ENCODE peak calls at places on chromosomes 12 and 14, in nine cellular contexts. E, L, J, A, D, U, Z, G and F are unnamed samples.

GRCh38 chr14:34018564-34019244 is 67.8 kb upstream of the EGLN3 start:
- DNase-seq in E (peak), L (no peak), J (no peak), A (no peak), D (peak), U (no peak), Z (no peak), G (peak), F (no peak)

GRCh38 chr14:42110167-42110566 is 503.5 kb downstream of the LRFN5 start:
- DNase-seq in E (peak), L (no peak), J (no peak), A (no peak), D (peak), U (no peak), Z (peak), G (peak), F (peak)

GRCh38 chr12:120971299-120972180 is 6.8 kb upstream of the HNF1A start:
- DNase-seq in E (peak), L (no peak), J (no peak), A (no peak), D (peak), U (no peak), Z (peak), G (peak), F (peak)

GRCh38 chr12:127083028-127083949 is 1183.7 kb upstream of the TMEM132C start:
- DNase-seq in E (peak), L (peak), J (no peak), A (no peak), D (peak), U (no peak), Z (peak), G (peak), F (peak)

GRCh38 chr14:75630695-75631452 is 29.8 kb downstream of the ERG28 start:
- DNase-seq in E (no peak), L (no peak), J (no peak), A (no peak), D (no peak), U (no peak), Z (no peak), G (no peak), F (no peak)

GRCh38 chr14:51578853-51579252 is 72.9 kb upstream of the FRMD6 start:
- DNase-seq in E (no peak), L (no peak), J (no peak), A (no peak), D (no peak), U (no peak), Z (no peak), G (no peak), F (no peak)

GRCh38 chr14:51014086-51014485 is 69.8 kb upstream of the PYGL start:
- DNase-seq in E (no peak), L (no peak), J (no peak), A (no peak), D (peak), U (no peak), Z (no peak), G (peak), F (peak)

GRCh38 chr12:47754126-47754525 is 4.6 kb downstream of the RAPGEF3 start:
- DNase-seq in E (no peak), L (no peak), J (no peak), A (no peak), D (no peak), U (no peak), Z (no peak), G (no peak), F (no peak)

GRCh38 chr14:61609143-61609851 is 86.0 kb upstream of the HIF1A start:
- DNase-seq in E (no peak), L (no peak), J (peak), A (peak), D (peak), U (no peak), Z (no peak), G (peak), F (peak)

GRCh38 chr14:92717571-92718042 is 30.8 kb downstream of the LGMN start:
- DNase-seq in E (peak), L (no peak), J (no peak), A (no peak), D (no peak), U (peak), Z (no peak), G (no peak), F (no peak)

GRCh38 chr12:81128930-81129554 is 51.2 kb downstream of the ACSS3 start:
- DNase-seq in E (peak), L (peak), J (no peak), A (no peak), D (peak), U (no peak), Z (no peak), G (peak), F (peak)

DNA sequence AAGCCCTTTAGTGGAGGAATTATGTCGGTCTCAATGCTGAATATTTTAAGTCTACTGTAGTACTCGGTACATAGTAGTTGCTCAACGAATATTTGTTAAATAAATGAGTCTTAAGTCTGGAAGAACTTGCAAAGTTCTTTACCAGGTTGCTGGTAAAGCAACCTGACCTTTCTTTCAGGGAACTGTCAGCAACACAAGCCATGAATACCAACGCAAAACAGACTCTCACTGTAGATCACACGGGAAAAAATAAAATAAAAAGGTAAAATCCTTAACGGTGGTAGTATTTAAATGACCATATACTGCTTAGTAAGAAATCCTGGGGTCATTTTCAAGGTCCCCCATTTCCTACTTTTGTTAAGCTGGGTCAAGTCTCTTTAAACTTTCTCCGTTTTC is 447 bp upstream of the NUBPL start:
- DNase-seq in E (peak), L (no peak), J (no peak), A (no peak), D (no peak), U (no peak), Z (no peak), G (peak), F (no peak)
- H3K4me3 ChIP-seq in E (peak), L (peak), J (peak), A (peak), D (peak), U (peak), Z (peak), G (peak), F (peak)

DNA sequence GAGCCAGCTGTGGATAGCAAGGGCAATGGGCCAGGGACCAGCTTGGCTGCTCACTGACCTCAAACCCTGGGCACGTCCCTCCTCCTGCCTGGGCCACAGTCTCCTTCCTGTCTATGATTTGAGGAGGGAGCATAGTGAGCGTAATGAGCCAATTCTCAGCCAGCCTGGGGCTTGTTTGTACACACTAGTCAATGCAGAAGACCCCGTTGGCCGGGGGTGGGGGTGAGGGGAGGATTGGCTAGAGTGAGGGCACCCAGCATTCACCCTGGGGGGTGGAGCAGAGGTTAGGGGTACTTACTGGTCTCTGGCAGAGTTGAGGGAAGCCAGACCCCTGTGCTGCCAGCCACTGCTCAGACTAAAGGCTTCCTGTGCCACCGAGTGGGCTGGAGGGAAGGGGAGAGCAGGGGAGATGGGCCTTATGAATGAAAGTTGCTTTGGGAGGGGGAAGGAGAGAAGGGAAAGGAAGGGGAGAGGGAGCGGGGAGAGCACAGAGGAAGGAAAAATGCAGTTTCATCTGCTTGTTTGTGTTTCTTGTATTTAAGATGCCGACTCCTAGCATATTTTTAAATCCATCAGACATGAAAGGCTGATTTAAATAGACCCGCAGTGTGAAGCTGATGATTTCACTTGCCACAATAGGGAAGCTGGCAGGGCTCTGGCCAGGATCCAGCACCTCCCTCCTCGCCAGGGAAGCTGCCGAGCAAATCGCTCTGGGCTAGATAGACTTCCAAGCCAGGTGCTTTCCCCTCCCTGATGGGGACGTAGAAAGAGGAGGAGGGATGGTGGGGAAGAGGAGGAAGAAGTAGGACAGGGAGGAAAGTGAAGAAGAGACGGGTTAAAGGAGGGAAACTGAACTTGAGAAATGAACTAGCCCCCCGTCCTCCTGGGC is 114.0 kb downstream of the PRMT8 start:
- DNase-seq in E (no peak), L (peak), J (no peak), A (peak), D (peak), U (no peak), Z (no peak), G (peak), F (peak)
- H3K4me3 ChIP-seq in E (no peak), L (no peak), J (no peak), A (peak), D (no peak), U (no peak), Z (no peak), G (no peak), F (no peak)

GRCh38 chr12:123122649-123123048 is 28.2 kb downstream of the PITPNM2 start:
- DNase-seq in E (no peak), L (no peak), J (no peak), A (no peak), D (no peak), U (no peak), Z (no peak), G (no peak), F (no peak)

GRCh38 chr12:123129651-123130050 is 21.2 kb downstream of the PITPNM2 start:
- DNase-seq in E (no peak), L (no peak), J (no peak), A (no peak), D (no peak), U (no peak), Z (no peak), G (no peak), F (no peak)

GRCh38 chr12:123121670-123122069 is 29.2 kb downstream of the PITPNM2 start:
- DNase-seq in E (no peak), L (no peak), J (no peak), A (no peak), D (no peak), U (no peak), Z (no peak), G (no peak), F (no peak)

GRCh38 chr12:123131291-123131831 is 19.5 kb downstream of the PITPNM2 start:
- DNase-seq in E (no peak), L (no peak), J (no peak), A (no peak), D (peak), U (no peak), Z (no peak), G (no peak), F (no peak)

DNA sequence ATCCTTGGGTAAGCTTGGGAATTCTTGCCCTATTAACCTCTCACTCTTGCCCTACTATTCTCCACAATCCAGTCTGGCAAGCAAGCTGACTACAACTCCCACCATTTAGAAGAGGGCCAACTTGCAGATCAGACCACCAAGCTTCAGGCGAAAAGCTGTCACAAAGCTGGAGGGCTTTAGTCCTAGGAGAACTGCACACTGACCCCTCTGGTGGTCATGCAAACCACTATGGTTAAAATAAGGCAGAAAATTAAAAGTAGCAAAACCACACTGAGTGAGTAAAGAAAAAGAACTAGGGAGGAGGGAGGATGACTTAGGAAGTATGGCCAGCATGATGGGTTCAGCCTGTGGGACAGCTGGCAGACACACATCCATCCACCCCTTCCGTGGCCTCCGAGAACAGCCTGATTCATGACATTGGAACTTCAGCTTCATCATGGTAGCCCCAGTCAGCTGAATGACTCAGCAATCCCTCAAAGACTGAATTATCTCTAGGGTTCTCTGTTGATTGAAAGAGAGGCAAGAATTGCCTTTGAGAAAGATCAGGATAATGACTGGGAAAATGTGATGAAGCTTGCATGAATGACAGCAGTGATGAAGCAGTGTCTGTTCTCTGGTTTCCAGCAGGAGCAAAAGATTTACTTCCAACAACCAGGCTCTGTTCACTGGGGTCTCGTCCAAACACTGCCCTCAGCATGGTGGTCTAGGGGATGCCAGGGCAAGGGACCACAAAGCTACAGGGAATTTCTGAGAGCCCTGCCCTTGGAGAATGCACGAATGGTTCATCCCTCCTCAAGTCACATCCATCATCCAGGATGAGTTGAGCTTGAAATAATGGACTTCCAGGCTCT is 24.4 kb downstream of the PITPNM2 start:
- DNase-seq in E (no peak), L (no peak), J (no peak), A (no peak), D (peak), U (no peak), Z (peak), G (peak), F (peak)
- H3K4me3 ChIP-seq in E (no peak), L (no peak), J (no peak), A (no peak), D (no peak), U (no peak), Z (no peak), G (no peak), F (no peak)

GRCh38 chr14:68780358-68781160 is 12.3 kb downstream of the ZFP36L1 start:
- DNase-seq in E (no peak), L (peak), J (no peak), A (no peak), D (peak), U (peak), Z (no peak), G (peak), F (peak)
- H3K4me3 ChIP-seq in E (no peak), L (no peak), J (no peak), A (no peak), D (no peak), U (peak), Z (no peak), G (no peak), F (no peak)

DNA sequence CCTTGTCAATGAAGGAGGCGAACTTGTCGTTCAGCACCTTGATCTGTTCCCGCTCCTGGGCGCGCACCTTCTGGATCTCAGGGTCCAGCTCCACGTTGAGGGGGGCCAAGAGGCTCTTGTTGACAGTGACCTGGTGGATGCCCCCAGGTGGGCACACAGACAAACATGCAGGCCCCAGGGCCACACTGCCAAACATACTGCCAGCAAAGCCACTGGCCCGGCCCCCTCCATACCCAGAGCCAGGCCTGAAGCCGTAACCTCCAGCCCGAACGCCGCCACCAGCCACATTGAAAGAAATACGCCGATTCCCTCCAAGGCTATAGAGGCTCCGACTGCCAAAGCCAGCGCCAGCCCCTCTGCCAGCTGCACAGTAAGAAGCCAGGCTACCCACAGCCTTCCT is 337 bp downstream of the KRT74 start:
- DNase-seq in E (no peak), L (no peak), J (peak), A (no peak), D (no peak), U (no peak), Z (no peak), G (no peak), F (no peak)
- H3K4me3 ChIP-seq in E (no peak), L (no peak), J (no peak), A (no peak), D (no peak), U (no peak), Z (no peak), G (no peak), F (no peak)

GRCh38 chr12:63820427-63820826 is 24.1 kb upstream of the SRGAP1 start:
- DNase-seq in E (no peak), L (no peak), J (no peak), A (no peak), D (no peak), U (no peak), Z (no peak), G (no peak), F (no peak)

GRCh38 chr12:63826002-63826585 is 18.4 kb upstream of the SRGAP1 start:
- DNase-seq in E (peak), L (no peak), J (no peak), A (no peak), D (peak), U (no peak), Z (no peak), G (peak), F (peak)

GRCh38 chr12:63823040-63823439 is 21.5 kb upstream of the SRGAP1 start:
- DNase-seq in E (no peak), L (no peak), J (no peak), A (no peak), D (no peak), U (no peak), Z (no peak), G (no peak), F (no peak)

GRCh38 chr12:63821781-63822251 is 22.7 kb upstream of the SRGAP1 start:
- DNase-seq in E (no peak), L (no peak), J (peak), A (no peak), D (peak), U (no peak), Z (no peak), G (no peak), F (peak)

GRCh38 chr12:63822352-63822751 is 22.1 kb upstream of the SRGAP1 start:
- DNase-seq in E (no peak), L (no peak), J (no peak), A (no peak), D (peak), U (no peak), Z (no peak), G (peak), F (no peak)
- H3K4me3 ChIP-seq in E (no peak), L (no peak), J (peak), A (peak), D (no peak), U (peak), Z (peak), G (peak), F (peak)

DNA sequence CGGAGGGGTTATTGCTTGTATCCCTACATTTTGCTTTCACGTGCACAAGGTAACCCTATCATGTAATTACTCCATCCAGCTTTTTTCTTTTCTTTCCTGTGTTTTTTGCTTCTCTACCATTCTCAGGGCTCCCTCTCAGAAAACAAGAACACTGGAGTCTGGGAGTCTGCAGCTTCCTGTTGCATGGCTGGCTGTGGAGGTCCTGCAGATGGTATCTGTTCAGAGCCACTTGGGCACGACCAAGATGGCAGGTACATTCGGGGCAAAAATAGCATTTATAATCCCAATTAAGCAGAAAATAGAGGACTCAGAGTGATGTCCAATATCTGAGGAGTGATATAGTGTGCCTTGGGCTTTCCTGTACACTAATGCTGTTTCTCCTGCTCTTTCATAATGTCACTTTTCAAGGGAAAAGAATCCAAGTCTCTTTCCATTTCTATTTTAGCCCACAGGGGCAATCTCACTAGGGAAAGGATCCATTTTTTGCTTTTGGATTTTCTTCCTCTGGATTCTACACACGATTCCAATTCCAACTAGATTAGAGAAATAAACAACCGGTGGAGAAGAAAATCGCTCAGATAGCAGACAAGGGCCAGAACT is 3.2 kb upstream of the NUMB start:
- DNase-seq in E (no peak), L (no peak), J (no peak), A (no peak), D (no peak), U (no peak), Z (no peak), G (no peak), F (no peak)
- H3K4me3 ChIP-seq in E (no peak), L (peak), J (peak), A (peak), D (peak), U (peak), Z (no peak), G (peak), F (no peak)

GRCh38 chr12:30753233-30753632 is 1.5 kb downstream of the CAPRIN2 start:
- DNase-seq in E (peak), L (no peak), J (no peak), A (no peak), D (peak), U (no peak), Z (no peak), G (peak), F (peak)
- H3K4me3 ChIP-seq in E (no peak), L (no peak), J (no peak), A (peak), D (peak), U (peak), Z (peak), G (peak), F (peak)

GRCh38 chr14:44910826-44911225 is 50.9 kb downstream of the KLHL28 start:
- DNase-seq in E (no peak), L (no peak), J (no peak), A (no peak), D (no peak), U (no peak), Z (no peak), G (no peak), F (no peak)
- H3K4me3 ChIP-seq in E (no peak), L (no peak), J (no peak), A (no peak), D (no peak), U (no peak), Z (no peak), G (no peak), F (no peak)